ENCODE peak calls at places on chromosomes 13 and 19, in nine cellular contexts. A is aorta; M is OCI-LY7; W is sigmoid colon; Z is CD4-positive, alpha-beta memory T cell; E is right cardiac atrium; Y is GM23248; P is astrocyte; G is CD8-positive, alpha-beta T cell. O is an unnamed sample.

GRCh38 chr19:9584073-9584833 is at the start of gene ZNF121:
- DNase-seq in A (peak; percentile 91), M (peak; percentile 90), W (peak; percentile 89), Z (peak; percentile 76), E (peak; percentile 95), Y (peak; percentile 92), P (peak; percentile 66), G (peak; percentile 81), O (peak; percentile 85)

GRCh38 chr13:46893820-46894533 is 2.9 kb downstream of the HTR2A start:
- DNase-seq in A (peak; percentile 79), M (peak; percentile 69), W (peak; percentile 78), Z (peak; percentile 52), E (peak; percentile 91), Y (peak; percentile 80), P (no peak), G (peak; percentile 65), O (peak; percentile 73)

GRCh38 chr19:19662344-19662743 is 1.1 kb downstream of the ATP13A1 start:
- DNase-seq in A (no peak), M (peak; percentile 21), W (peak; percentile 52), Z (no peak), E (no peak), Y (no peak), P (no peak), G (no peak), O (no peak)

GRCh38 chr13:46179576-46180368 is 2.2 kb downstream of the LCP1 start:
- DNase-seq in A (peak; percentile 85), M (peak; percentile 72), W (no peak), Z (peak; percentile 89), E (peak; percentile 81), Y (no peak), P (no peak), G (peak; percentile 72), O (peak; percentile 50)

GRCh38 chr13:46197299-46197975 is 14.3 kb upstream of the LRRC63 start:
- DNase-seq in A (no peak), M (no peak), W (no peak), Z (no peak), E (no peak), Y (peak; percentile 61), P (no peak), G (no peak), O (no peak)

GRCh38 chr19:7152568-7152967 is 83.1 kb downstream of the ZNF557 start:
- DNase-seq in A (no peak), M (peak; percentile 13), W (peak; percentile 48), Z (no peak), E (no peak), Y (peak; percentile 35), P (no peak), G (no peak), O (no peak)

GRCh38 chr19:28578786-28579505 is 634.0 kb downstream of the UQCRFS1 start:
- DNase-seq in A (no peak), M (no peak), W (no peak), Z (no peak), E (no peak), Y (no peak), P (no peak), G (no peak), O (no peak)

GRCh38 chr19:6767357-6768235 is at the start of gene SH2D3A:
- DNase-seq in A (peak; percentile 77), M (peak; percentile 99), W (peak; percentile 70), Z (peak; percentile 99), E (peak; percentile 82), Y (peak; percentile 19), P (no peak), G (peak; percentile 96), O (peak; percentile 59)

GRCh38 chr19:5632657-5633056 is 9.8 kb downstream of the SAFB start:
- DNase-seq in A (no peak), M (no peak), W (no peak), Z (no peak), E (no peak), Y (peak; percentile 20), P (no peak), G (no peak), O (no peak)

GRCh38 chr19:5628470-5628869 is 5.6 kb downstream of the SAFB start:
- DNase-seq in A (no peak), M (no peak), W (no peak), Z (no peak), E (no peak), Y (peak; percentile 49), P (peak; percentile 59), G (no peak), O (no peak)

GRCh38 chr19:5632241-5632612 is 9.3 kb downstream of the SAFB start:
- DNase-seq in A (no peak), M (no peak), W (no peak), Z (no peak), E (no peak), Y (no peak), P (no peak), G (no peak), O (no peak)

GRCh38 chr19:5628919-5629481 is 6.1 kb downstream of the SAFB start:
- DNase-seq in A (no peak), M (peak; percentile 34), W (no peak), Z (no peak), E (no peak), Y (no peak), P (no peak), G (no peak), O (no peak)

DNA sequence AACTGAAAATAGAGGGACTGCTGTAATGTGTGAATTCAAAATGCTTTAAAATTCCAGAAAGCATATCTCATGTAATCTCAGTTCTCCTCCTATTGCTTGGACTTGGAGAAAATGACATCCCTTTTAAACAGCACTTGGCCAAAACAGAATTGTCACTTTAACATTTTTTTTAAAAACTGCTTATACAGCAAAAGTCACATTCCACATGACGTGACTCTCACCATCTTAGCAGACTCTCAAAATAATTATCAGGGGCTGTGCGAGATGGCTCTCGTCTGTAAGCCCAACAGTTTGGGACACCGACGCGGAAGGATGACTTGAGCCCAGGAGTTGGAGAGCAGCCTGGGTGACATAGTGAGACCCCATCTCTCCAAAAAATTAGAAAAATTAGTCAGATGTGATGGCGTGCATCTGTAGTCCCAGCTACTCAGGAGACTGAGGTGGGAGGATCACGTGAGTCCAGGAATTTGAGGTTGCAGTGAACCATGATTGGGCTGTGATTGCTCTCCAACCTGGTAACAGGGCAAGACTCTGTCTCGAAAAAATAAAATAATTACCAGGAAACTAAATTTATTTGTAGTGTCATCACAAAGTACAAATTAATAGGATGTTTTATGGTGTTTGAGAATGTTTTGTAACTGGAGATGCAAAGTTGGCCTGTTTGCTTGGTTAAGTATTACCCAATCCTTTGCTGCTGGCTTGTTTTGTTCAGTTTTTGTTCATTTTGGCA is 8.8 kb downstream of the SAFB start:
- DNase-seq in A (no peak), M (no peak), W (no peak), Z (no peak), E (no peak), Y (peak; percentile 53), P (no peak), G (no peak), O (no peak)
- H3K4me1 ChIP-seq in A (peaks cover 6% of the 10 kb centered on the region), M (peaks cover 24% of the 10 kb centered on the region), W (peaks cover 75% of the 10 kb centered on the region), Z (peaks cover 91% of the 10 kb centered on the region), E (peaks cover 10% of the 10 kb centered on the region), Y (peaks cover 31% of the 10 kb centered on the region), P (peaks cover 8% of the 10 kb centered on the region), G (peaks cover 52% of the 10 kb centered on the region), O (peaks cover 81% of the 10 kb centered on the region)

GRCh38 chr19:13035820-13036365 is 40.6 kb downstream of the NFIX start:
- DNase-seq in A (no peak), M (no peak), W (no peak), Z (no peak), E (peak; percentile 54), Y (no peak), P (no peak), G (no peak), O (no peak)

GRCh38 chr19:13033819-13034611 is 38.7 kb downstream of the NFIX start:
- DNase-seq in A (peak; percentile 83), M (peak; percentile 54), W (peak; percentile 96), Z (no peak), E (peak; percentile 91), Y (peak; percentile 82), P (peak; percentile 55), G (peak; percentile 56), O (peak; percentile 85)

GRCh38 chr19:13033244-13033643 is 38.0 kb downstream of the NFIX start:
- DNase-seq in A (no peak), M (peak; percentile 19), W (no peak), Z (no peak), E (no peak), Y (peak; percentile 48), P (no peak), G (no peak), O (no peak)

GRCh38 chr19:13032837-13033236 is 37.6 kb downstream of the NFIX start:
- DNase-seq in A (no peak), M (no peak), W (no peak), Z (no peak), E (peak; percentile 64), Y (no peak), P (no peak), G (no peak), O (no peak)

GRCh38 chr19:13034636-13035035 is 39.4 kb downstream of the NFIX start:
- DNase-seq in A (no peak), M (no peak), W (no peak), Z (no peak), E (no peak), Y (peak; percentile 59), P (no peak), G (no peak), O (no peak)
- H3K4me1 ChIP-seq in A (peaks cover 13% of the 10 kb centered on the region), M (no peaks in the 10 kb centered on the region), W (peaks cover 100% of the 10 kb centered on the region), Z (no peaks in the 10 kb centered on the region), E (peaks cover 67% of the 10 kb centered on the region), Y (peaks cover 98% of the 10 kb centered on the region), P (peaks cover 63% of the 10 kb centered on the region), G (no peaks in the 10 kb centered on the region), O (peaks cover 91% of the 10 kb centered on the region)

GRCh38 chr19:46068345-46069258 is 27.8 kb upstream of the IGFL4 start:
- DNase-seq in A (no peak), M (no peak), W (no peak), Z (no peak), E (no peak), Y (peak; percentile 93), P (peak; percentile 94), G (no peak), O (no peak)

GRCh38 chr19:46073268-46073922 is 32.6 kb upstream of the IGFL4 start:
- DNase-seq in A (no peak), M (no peak), W (no peak), Z (no peak), E (no peak), Y (peak; percentile 43), P (no peak), G (no peak), O (no peak)

GRCh38 chr19:46069841-46070341 is 29.1 kb upstream of the IGFL4 start:
- DNase-seq in A (no peak), M (no peak), W (no peak), Z (no peak), E (no peak), Y (peak; percentile 90), P (peak; percentile 95), G (no peak), O (no peak)

GRCh38 chr19:46065486-46065885 is 24.7 kb upstream of the IGFL4 start:
- DNase-seq in A (no peak), M (no peak), W (no peak), Z (no peak), E (no peak), Y (peak; percentile 72), P (peak; percentile 65), G (no peak), O (no peak)

GRCh38 chr19:46067691-46068090 is 26.9 kb upstream of the IGFL4 start:
- DNase-seq in A (no peak), M (no peak), W (no peak), Z (no peak), E (no peak), Y (no peak), P (no peak), G (no peak), O (no peak)
- H3K4me1 ChIP-seq in A (no peaks in the 10 kb centered on the region), M (no peaks in the 10 kb centered on the region), W (no peaks in the 10 kb centered on the region), Z (no peaks in the 10 kb centered on the region), E (no peaks in the 10 kb centered on the region), Y (peaks cover 39% of the 10 kb centered on the region), P (peaks cover 35% of the 10 kb centered on the region), G (no peaks in the 10 kb centered on the region), O (no peaks in the 10 kb centered on the region)

DNA sequence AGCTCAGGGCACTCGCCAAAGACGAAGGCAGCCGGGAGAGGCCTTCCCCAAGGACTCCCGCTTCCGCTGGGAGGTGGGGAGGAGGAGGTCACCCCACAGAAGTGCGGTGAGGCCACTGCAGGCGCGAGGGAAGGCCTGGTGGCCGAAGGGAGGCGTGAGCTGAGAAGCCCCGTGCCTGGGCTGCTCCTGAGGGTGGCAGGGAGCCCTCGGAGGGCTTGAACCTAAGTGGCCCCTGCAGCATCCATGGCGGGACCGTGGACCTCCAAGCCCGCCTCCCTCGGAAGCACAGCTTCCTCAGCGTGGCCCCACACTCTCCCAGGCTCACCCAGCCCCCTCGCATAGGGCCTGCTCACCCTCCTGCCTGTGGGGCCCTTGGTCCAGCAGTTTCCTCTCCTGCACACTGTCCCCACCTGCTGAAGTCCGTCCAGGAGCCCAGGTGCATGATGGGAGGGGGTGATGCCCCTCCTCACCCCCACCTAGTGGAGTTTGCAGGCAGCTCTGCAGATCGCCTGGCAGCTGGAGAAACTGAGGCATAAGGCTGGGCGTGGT is 25.9 kb downstream of the EFNA2 start:
- DNase-seq in A (no peak), M (no peak), W (no peak), Z (no peak), E (no peak), Y (no peak), P (no peak), G (no peak), O (no peak)
- H3K4me1 ChIP-seq in A (no peaks in the 10 kb centered on the region), M (no peaks in the 10 kb centered on the region), W (peaks cover 11% of the 10 kb centered on the region), Z (no peaks in the 10 kb centered on the region), E (no peaks in the 10 kb centered on the region), Y (no peaks in the 10 kb centered on the region), P (peaks cover 13% of the 10 kb centered on the region), G (no peaks in the 10 kb centered on the region), O (peaks cover 4% of the 10 kb centered on the region)